ENCODE peak calls at places on chromosomes 5 and 9, in seven cellular contexts. R, I, L, A, G, T and W are unnamed samples.
A peak's percentile ranks its signal among the peaks of the same experiment; 100 is the strongest.

GRCh38 chr5:123367739-123368138 is 55.5 kb downstream of the CEP120 start:
- DNase-seq in R (no peak), I (no peak), L (no peak), A (no peak), G (peak; percentile 2), T (no peak), W (no peak)

GRCh38 chr9:105187781-105188180 is 56.7 kb upstream of the SLC44A1 start:
- DNase-seq in R (no peak), I (no peak), L (peak; percentile 38), A (no peak), G (peak; percentile 87), T (no peak), W (no peak)

GRCh38 chr9:78365979-78366697 is 69.2 kb downstream of the PSAT1 start:
- DNase-seq in R (peak; percentile 19), I (no peak), L (no peak), A (no peak), G (peak; percentile 17), T (no peak), W (no peak)

GRCh38 chr9:135067091-135067710 is 20.3 kb upstream of the OLFM1 start:
- DNase-seq in R (no peak), I (no peak), L (no peak), A (no peak), G (no peak), T (no peak), W (no peak)

GRCh38 chr9:109956811-109957440 is 176.9 kb downstream of the PALM2AKAP2 start:
- DNase-seq in R (peak; percentile 62), I (no peak), L (peak; percentile 43), A (no peak), G (no peak), T (no peak), W (no peak)

GRCh38 chr5:8327016-8327415 is 458.1 kb downstream of the MTRR start:
- DNase-seq in R (no peak), I (no peak), L (no peak), A (no peak), G (no peak), T (no peak), W (no peak)

GRCh38 chr5:12095808-12096281 is 191.6 kb upstream of the CTNND2 start:
- DNase-seq in R (no peak), I (no peak), L (no peak), A (no peak), G (no peak), T (no peak), W (no peak)

GRCh38 chr5:150339165-150339564 is 18.3 kb upstream of the TCOF1 start:
- DNase-seq in R (no peak), I (no peak), L (no peak), A (no peak), G (no peak), T (no peak), W (no peak)

GRCh38 chr5:79806741-79807140 is 117.1 kb downstream of the CMYA5 start:
- DNase-seq in R (no peak), I (peak; percentile 31), L (no peak), A (no peak), G (no peak), T (no peak), W (no peak)

GRCh38 chr9:132670359-132670815 is at the start of gene GTF3C4:
- DNase-seq in R (peak; percentile 94), I (peak; percentile 89), L (peak; percentile 42), A (peak; percentile 92), G (peak; percentile 80), T (peak; percentile 84), W (no peak)

GRCh38 chr5:172370237-172370640 is 84.1 kb downstream of the SH3PXD2B start:
- DNase-seq in R (no peak), I (no peak), L (no peak), A (no peak), G (no peak), T (no peak), W (no peak)

GRCh38 chr9:137989156-137989555 is 111.6 kb downstream of the CACNA1B start:
- DNase-seq in R (no peak), I (no peak), L (no peak), A (no peak), G (no peak), T (no peak), W (no peak)

GRCh38 chr9:137988051-137988450 is 110.5 kb downstream of the CACNA1B start:
- DNase-seq in R (no peak), I (no peak), L (no peak), A (no peak), G (no peak), T (no peak), W (no peak)

GRCh38 chr9:137987244-137988030 is 109.9 kb downstream of the CACNA1B start:
- DNase-seq in R (no peak), I (no peak), L (no peak), A (no peak), G (no peak), T (no peak), W (no peak)

GRCh38 chr9:137989999-137990715 is 112.6 kb downstream of the CACNA1B start:
- DNase-seq in R (no peak), I (no peak), L (no peak), A (no peak), G (no peak), T (no peak), W (no peak)

GRCh38 chr9:137988701-137989100 is 111.1 kb downstream of the CACNA1B start:
- DNase-seq in R (no peak), I (no peak), L (no peak), A (no peak), G (no peak), T (no peak), W (no peak)
- H3K9me3 ChIP-seq in R (no peaks in the 10 kb centered on the region), I (no peaks in the 10 kb centered on the region), L (peaks cover 61% of the 10 kb centered on the region), A (no peaks in the 10 kb centered on the region), G (no peaks in the 10 kb centered on the region), T (no peaks in the 10 kb centered on the region), W (no peaks in the 10 kb centered on the region)

GRCh38 chr5:141236516-141237313 is 8.5 kb upstream of the PCDHB15 start:
- DNase-seq in R (no peak), I (no peak), L (no peak), A (no peak), G (no peak), T (no peak), W (no peak)

GRCh38 chr5:141234109-141234508 is 11.0 kb downstream of the PCDHB14 start:
- DNase-seq in R (no peak), I (no peak), L (no peak), A (no peak), G (no peak), T (no peak), W (no peak)
- H3K9me3 ChIP-seq in R (peaks cover 15% of the 10 kb centered on the region), I (peaks cover 90% of the 10 kb centered on the region), L (peaks cover 19% of the 10 kb centered on the region), A (peaks cover 30% of the 10 kb centered on the region), G (peaks cover 25% of the 10 kb centered on the region), T (peaks cover 10% of the 10 kb centered on the region), W (no peaks in the 10 kb centered on the region)

GRCh38 chr5:147439253-147439652 is 70.6 kb downstream of the DPYSL3 start:
- DNase-seq in R (no peak), I (no peak), L (no peak), A (no peak), G (no peak), T (no peak), W (no peak)

GRCh38 chr5:147442134-147442726 is 67.6 kb downstream of the DPYSL3 start:
- DNase-seq in R (no peak), I (no peak), L (no peak), A (no peak), G (no peak), T (no peak), W (no peak)

GRCh38 chr5:147445093-147445492 is 64.8 kb downstream of the DPYSL3 start:
- DNase-seq in R (no peak), I (no peak), L (no peak), A (no peak), G (no peak), T (no peak), W (no peak)

GRCh38 chr5:147437161-147437596 is 72.7 kb downstream of the DPYSL3 start:
- DNase-seq in R (no peak), I (no peak), L (no peak), A (no peak), G (no peak), T (no peak), W (no peak)

DNA sequence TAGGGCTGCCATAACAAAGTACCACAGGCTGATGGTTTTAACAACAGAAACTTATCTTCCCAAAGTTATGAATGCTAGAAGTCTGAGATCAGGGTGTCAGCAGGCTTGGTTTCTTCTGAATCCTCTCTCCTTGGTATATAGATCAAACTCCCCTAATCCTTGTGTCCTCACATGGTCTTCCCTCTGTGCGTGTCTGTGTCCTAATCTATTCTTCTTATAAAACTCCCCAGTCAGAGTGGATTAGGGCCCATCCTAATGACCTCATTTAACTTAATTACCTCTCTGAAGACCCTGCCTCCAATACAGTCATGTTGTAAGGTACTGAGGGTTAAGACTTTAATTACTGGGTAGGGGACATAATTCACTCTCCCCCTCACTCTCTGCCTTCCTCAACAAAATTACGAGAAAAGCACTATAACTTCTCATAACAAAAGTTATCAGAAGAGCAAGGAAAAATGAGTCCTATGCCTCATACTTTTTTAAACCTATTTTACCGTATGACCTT is 68.6 kb downstream of the DPYSL3 start:
- DNase-seq in R (no peak), I (no peak), L (no peak), A (no peak), G (no peak), T (no peak), W (no peak)
- H3K9me3 ChIP-seq in R (no peaks in the 10 kb centered on the region), I (no peaks in the 10 kb centered on the region), L (no peaks in the 10 kb centered on the region), A (no peaks in the 10 kb centered on the region), G (no peaks in the 10 kb centered on the region), T (no peaks in the 10 kb centered on the region), W (no peaks in the 10 kb centered on the region)

DNA sequence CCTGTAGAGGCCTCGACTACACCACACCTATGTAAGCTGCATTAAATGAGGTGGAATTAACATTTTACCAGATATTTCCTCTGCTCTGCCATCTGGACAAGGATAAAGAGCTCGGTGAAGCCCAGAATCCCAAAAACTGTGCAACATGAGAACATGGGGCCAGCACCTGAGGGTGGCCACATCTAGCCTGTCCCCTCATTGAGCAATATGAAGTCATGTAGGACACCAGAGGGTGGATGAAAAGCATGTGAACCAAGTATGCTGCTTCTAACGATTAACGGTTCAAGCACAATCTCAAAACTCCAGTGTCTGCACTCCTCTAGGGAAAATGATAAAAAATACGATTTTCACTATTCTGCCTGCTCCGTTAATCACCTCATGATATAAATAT is 545.8 kb downstream of the EBF1 start:
- DNase-seq in R (no peak), I (no peak), L (no peak), A (no peak), G (no peak), T (no peak), W (no peak)
- H3K9me3 ChIP-seq in R (no peaks in the 10 kb centered on the region), I (no peaks in the 10 kb centered on the region), L (no peaks in the 10 kb centered on the region), A (peaks cover 2% of the 10 kb centered on the region), G (no peaks in the 10 kb centered on the region), T (no peaks in the 10 kb centered on the region), W (no peaks in the 10 kb centered on the region)

GRCh38 chr9:137715321-137715720 is 96.5 kb downstream of the EHMT1 start:
- DNase-seq in R (no peak), I (no peak), L (no peak), A (peak; percentile 81), G (no peak), T (no peak), W (no peak)
- H3K9me3 ChIP-seq in R (no peaks in the 10 kb centered on the region), I (peaks cover 4% of the 10 kb centered on the region), L (peaks cover 16% of the 10 kb centered on the region), A (no peaks in the 10 kb centered on the region), G (peaks cover 19% of the 10 kb centered on the region), T (no peaks in the 10 kb centered on the region), W (peaks cover 9% of the 10 kb centered on the region)